ENCODE peak calls at places on chromosomes 5 and 9, in eight cellular contexts. X is CD4-positive, alpha-beta memory T cell; B is osteoblast; L is hepatocyte; R is CD8-positive, alpha-beta T cell; I is brain microvascular endothelial cell; Y is cardiac muscle cell; Q is lower lobe of right lung. T is an unnamed sample.
A peak's percentile ranks its signal among the peaks of the same experiment; 100 is the strongest.

GRCh38 chr9:2465921-2466460 is 155.6 kb upstream of the VLDLR start:
- DNase-seq in X (no peak), B (no peak), L (peak; percentile 76), R (no peak), I (peak; percentile 33), Y (no peak), Q (no peak), T (no peak)

GRCh38 chr9:106920701-106921283 is 57.8 kb downstream of the ZNF462 start:
- DNase-seq in X (no peak), B (no peak), L (peak; percentile 67), R (no peak), I (no peak), Y (peak; percentile 52), Q (no peak), T (no peak)

GRCh38 chr5:167953151-167953788 is 338.2 kb upstream of the WWC1 start:
- DNase-seq in X (no peak), B (no peak), L (no peak), R (no peak), I (no peak), Y (no peak), Q (no peak), T (peak; percentile 41)

GRCh38 chr5:168947212-168947868 is 353.6 kb downstream of the SLIT3 start:
- DNase-seq in X (no peak), B (peak; percentile 93), L (peak; percentile 72), R (no peak), I (peak; percentile 25), Y (peak; percentile 55), Q (no peak), T (peak; percentile 89)

GRCh38 chr9:123511326-123511974 is 155.5 kb downstream of the CRB2 start:
- DNase-seq in X (no peak), B (no peak), L (no peak), R (no peak), I (no peak), Y (no peak), Q (no peak), T (no peak)

GRCh38 chr5:116225318-116225717 is 140.5 kb downstream of the COMMD10 start:
- DNase-seq in X (no peak), B (no peak), L (no peak), R (no peak), I (no peak), Y (no peak), Q (no peak), T (no peak)

GRCh38 chr9:114138537-114138936 is 16.8 kb upstream of the COL27A1 start:
- DNase-seq in X (no peak), B (no peak), L (peak; percentile 55), R (no peak), I (no peak), Y (peak; percentile 34), Q (no peak), T (peak; percentile 65)

GRCh38 chr9:110069326-110070248 is 138.4 kb downstream of the C9orf152 start:
- DNase-seq in X (no peak), B (peak; percentile 58), L (no peak), R (no peak), I (peak; percentile 90), Y (peak; percentile 82), Q (peak; percentile 66), T (no peak)

GRCh38 chr9:111598730-111599091 is 736 bp downstream of the PTGR1 start:
- DNase-seq in X (peak; percentile 14), B (peak; percentile 63), L (peak; percentile 51), R (peak; percentile 5), I (peak; percentile 31), Y (peak; percentile 65), Q (peak; percentile 59), T (no peak)

GRCh38 chr5:167716376-167716775 is 575.1 kb upstream of the WWC1 start:
- DNase-seq in X (no peak), B (no peak), L (no peak), R (no peak), I (no peak), Y (no peak), Q (no peak), T (no peak)

DNA sequence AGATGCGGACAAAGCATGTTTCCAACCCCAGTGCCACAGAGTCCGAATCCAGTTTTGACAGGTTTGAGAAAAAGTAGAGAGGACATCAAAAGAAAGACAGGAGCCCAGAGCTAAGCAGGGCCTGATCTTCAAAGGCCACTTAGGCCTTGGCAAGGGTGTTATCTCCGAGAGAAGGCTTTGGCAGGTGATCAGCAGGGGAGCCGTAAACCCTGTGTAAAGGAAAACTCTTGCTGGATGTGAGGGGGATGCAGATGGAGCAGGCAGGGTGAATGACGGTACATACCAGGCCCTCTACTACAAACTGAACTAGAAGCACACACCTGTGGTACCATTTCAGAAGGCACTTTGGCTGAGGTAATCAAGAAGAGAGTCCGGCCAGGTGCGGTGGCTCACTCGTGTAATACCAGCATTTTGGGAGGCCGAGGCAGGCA is 1.4 kb upstream of the HNRNPH1 start:
- DNase-seq in X (no peak), B (no peak), L (no peak), R (no peak), I (no peak), Y (no peak), Q (no peak), T (peak; percentile 63)
- H3K4me3 ChIP-seq in X (no peak overlapping the region), B (peak overlapping the region; percentile 97), L (no peak overlapping the region), R (no peak overlapping the region), I (no peak overlapping the region), Y (no peak overlapping the region), Q (peak overlapping the region; percentile 97), T (no peak overlapping the region)

GRCh38 chr9:131810351-131811170 is 70.7 kb upstream of the RAPGEF1 start:
- DNase-seq in X (no peak), B (peak; percentile 69), L (no peak), R (no peak), I (no peak), Y (no peak), Q (no peak), T (peak; percentile 70)

GRCh38 chr9:131805803-131806202 is 65.9 kb upstream of the RAPGEF1 start:
- DNase-seq in X (no peak), B (no peak), L (no peak), R (no peak), I (no peak), Y (no peak), Q (no peak), T (no peak)

GRCh38 chr9:131804826-131805225 is 65.0 kb upstream of the RAPGEF1 start:
- DNase-seq in X (no peak), B (no peak), L (no peak), R (no peak), I (no peak), Y (no peak), Q (no peak), T (no peak)

GRCh38 chr9:131809941-131810344 is 70.1 kb upstream of the RAPGEF1 start:
- DNase-seq in X (no peak), B (peak; percentile 92), L (no peak), R (no peak), I (no peak), Y (peak; percentile 30), Q (no peak), T (no peak)

GRCh38 chr9:131807131-131807990 is 67.5 kb upstream of the RAPGEF1 start:
- DNase-seq in X (no peak), B (no peak), L (no peak), R (no peak), I (no peak), Y (no peak), Q (no peak), T (peak; percentile 93)
- H3K27me3 ChIP-seq in X (no peaks in the 10 kb centered on the region), B (peaks cover 48% of the 10 kb centered on the region), L (peaks cover 8% of the 10 kb centered on the region), R (no peaks in the 10 kb centered on the region), I (peaks cover 27% of the 10 kb centered on the region), Y (no peaks in the 10 kb centered on the region), Q (peaks cover 33% of the 10 kb centered on the region), T (no peaks in the 10 kb centered on the region)

GRCh38 chr9:37269221-37269620 is 148.8 kb downstream of the ZCCHC7 start:
- DNase-seq in X (no peak), B (no peak), L (no peak), R (no peak), I (no peak), Y (no peak), Q (no peak), T (no peak)

GRCh38 chr9:37271679-37272078 is 150.8 kb upstream of the GRHPR start:
- DNase-seq in X (no peak), B (no peak), L (no peak), R (no peak), I (peak; percentile 38), Y (peak; percentile 55), Q (no peak), T (no peak)

DNA sequence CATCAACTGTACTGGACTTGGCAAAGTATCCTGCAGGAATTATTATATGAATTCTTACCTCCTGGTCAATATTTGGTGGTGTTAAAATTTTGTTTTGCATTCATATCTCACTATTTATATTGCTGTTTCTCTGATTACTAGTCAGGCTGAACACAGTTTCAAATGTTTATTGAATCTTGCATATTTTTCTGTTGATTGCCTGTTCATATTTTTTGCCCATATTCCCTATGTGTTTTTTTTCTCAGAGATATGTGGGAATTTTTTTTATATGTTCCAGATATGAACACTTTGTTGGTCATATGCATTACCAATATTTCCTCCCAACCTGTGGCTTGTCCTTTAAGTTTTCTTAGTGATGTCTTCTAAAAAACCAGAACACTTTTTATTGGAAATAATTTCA is 148.9 kb upstream of the GRHPR start:
- DNase-seq in X (no peak), B (no peak), L (no peak), R (no peak), I (no peak), Y (no peak), Q (no peak), T (no peak)
- H3K36me3 ChIP-seq in X (no peaks in the 10 kb centered on the region), B (no peaks in the 10 kb centered on the region), L (no peaks in the 10 kb centered on the region), R (no peaks in the 10 kb centered on the region), I (no peaks in the 10 kb centered on the region), Y (no peaks in the 10 kb centered on the region), Q (no peaks in the 10 kb centered on the region), T (no peaks in the 10 kb centered on the region)

GRCh38 chr5:150640311-150641005 is at the start of gene SYNPO:
- DNase-seq in X (no peak), B (peak; percentile 97), L (peak; percentile 87), R (no peak), I (peak; percentile 90), Y (peak; percentile 99), Q (no peak), T (no peak)

GRCh38 chr5:150641826-150642566 is 1.5 kb downstream of the SYNPO start:
- DNase-seq in X (no peak), B (no peak), L (no peak), R (no peak), I (no peak), Y (no peak), Q (no peak), T (no peak)

GRCh38 chr5:150639751-150640150 is 709 bp upstream of the SYNPO start:
- DNase-seq in X (no peak), B (no peak), L (no peak), R (no peak), I (no peak), Y (peak; percentile 52), Q (no peak), T (no peak)

GRCh38 chr5:150642567-150642927 is 2.1 kb downstream of the SYNPO start:
- DNase-seq in X (no peak), B (peak; percentile 95), L (peak; percentile 82), R (no peak), I (peak; percentile 87), Y (peak; percentile 95), Q (peak; percentile 74), T (no peak)

DNA sequence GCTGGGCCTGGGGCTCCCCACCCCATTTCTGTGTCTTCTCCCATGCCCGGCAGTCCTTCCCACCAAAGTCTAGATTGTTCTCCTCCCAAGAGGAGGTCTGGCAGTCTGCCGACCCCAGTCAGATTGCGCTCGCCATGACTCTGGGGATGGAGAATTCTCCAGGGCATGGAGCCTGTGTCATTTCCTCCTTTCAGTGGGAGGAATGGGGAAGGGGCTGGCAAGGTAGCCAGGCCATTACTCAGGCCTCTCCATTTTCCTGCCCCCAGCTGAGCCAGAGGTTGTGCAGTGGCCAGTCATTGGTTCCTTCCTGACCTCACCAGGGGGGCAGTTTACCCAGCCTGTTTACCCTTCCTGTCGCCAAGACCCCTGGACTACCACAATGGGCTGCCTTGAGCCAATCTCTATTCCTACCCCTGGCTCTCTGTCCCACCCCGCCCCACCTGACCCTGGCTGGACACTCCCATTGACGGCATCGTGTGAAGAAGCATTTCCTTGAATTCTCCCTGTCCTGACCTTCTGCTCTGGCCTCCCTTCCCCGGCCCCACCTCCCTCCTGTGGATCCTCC is 628 bp downstream of the SYNPO start:
- DNase-seq in X (no peak), B (peak; percentile 86), L (no peak), R (no peak), I (peak; percentile 63), Y (peak; percentile 95), Q (no peak), T (no peak)
- H3K4me3 ChIP-seq in X (no peak overlapping the region), B (peak overlapping the region; percentile 65), L (no peak overlapping the region), R (no peak overlapping the region), I (peak overlapping the region; percentile 49), Y (no peak overlapping the region), Q (peak overlapping the region; percentile 47), T (no peak overlapping the region)

T was measured in H7.